ENCODE peak calls at places on chromosomes 3 and 15, in seven cellular contexts. W is psoas muscle; P is NB4; N is CD4-positive, alpha-beta T cell; X is progenitor cell of endocrine pancreas; Y is K562; L is neural crest cell. V is an unnamed sample.

GRCh38 chr3:179250803-179251476 is at the start of gene KCNMB3:
- DNase-seq in N (no peak), X (no peak), W (no peak), L (no peak), Y (no peak), P (no peak), V (no peak)

GRCh38 chr3:101039285-101039684 is 46.1 kb upstream of the ABI3BP start:
- DNase-seq in Y (no peak), N (no peak), L (no peak), W (no peak), X (no peak), P (no peak), V (no peak)

GRCh38 chr3:66237551-66237950 is 16.8 kb downstream of the SLC25A26 start:
- DNase-seq in P (no peak), W (no peak), X (no peak), L (no peak), Y (no peak), N (no peak), V (no peak)

GRCh38 chr15:99452728-99453643 is 112.8 kb upstream of the MEF2A start:
- DNase-seq in W (peak), X (no peak), Y (no peak), L (no peak), N (no peak), P (peak), V (peak)

GRCh38 chr15:97501291-97501690 is 459.2 kb upstream of the ARRDC4 start:
- DNase-seq in L (no peak), N (no peak), W (no peak), P (peak), Y (no peak), X (no peak), V (no peak)

GRCh38 chr3:130699765-130700164 is 46.9 kb downstream of the PIK3R4 start:
- DNase-seq in N (no peak), W (no peak), P (peak), X (no peak), L (no peak), Y (peak), V (peak)

GRCh38 chr3:101530213-101531047 is 17.4 kb upstream of the SENP7 start:
- DNase-seq in P (no peak), L (no peak), X (no peak), N (no peak), Y (peak), W (no peak), V (no peak)

GRCh38 chr15:91780387-91780786 is 73.1 kb upstream of the SLCO3A1 start:
- DNase-seq in W (no peak), N (no peak), L (no peak), X (no peak), P (no peak), Y (no peak), V (no peak)

GRCh38 chr3:36992806-36993325 is at the start of gene EPM2AIP1:
- DNase-seq in W (peak), L (no peak), N (peak), Y (no peak), X (peak), P (peak), V (no peak)

GRCh38 chr15:62099171-62099601 is 32.4 kb downstream of the C2CD4A start:
- DNase-seq in Y (no peak), X (no peak), N (no peak), L (no peak), P (peak), W (no peak), V (peak)

GRCh38 chr3:4904801-4905695 is 74.2 kb upstream of the BHLHE40 start:
- DNase-seq in Y (no peak), W (no peak), L (no peak), N (no peak), P (peak), X (no peak), V (peak)

GRCh38 chr3:184567924-184568590 is 6.5 kb downstream of the EPHB3 start:
- DNase-seq in P (peak), X (no peak), N (no peak), L (no peak), Y (no peak), W (no peak), V (no peak)

GRCh38 chr3:10786640-10787039 is 29.4 kb upstream of the SLC6A11 start:
- DNase-seq in L (no peak), X (no peak), P (no peak), W (no peak), N (no peak), Y (no peak), V (no peak)

GRCh38 chr3:122974764-122975162 is 52.8 kb downstream of the SEMA5B start:
- DNase-seq in N (no peak), Y (no peak), X (no peak), W (no peak), L (no peak), P (peak), V (peak)

GRCh38 chr3:49173116-49173791 is 1.9 kb downstream of the KLHDC8B start:
- DNase-seq in L (peak), P (no peak), Y (peak), W (peak), X (no peak), N (no peak), V (peak)

GRCh38 chr3:180119567-180119966 is 82.8 kb upstream of the PEX5L start:
- DNase-seq in N (no peak), Y (no peak), P (no peak), L (no peak), W (no peak), X (no peak), V (no peak)

GRCh38 chr3:141942006-141942405 is 65.6 kb downstream of the ATP1B3 start:
- DNase-seq in W (no peak), P (no peak), N (no peak), X (no peak), L (no peak), Y (no peak), V (no peak)

GRCh38 chr3:141941093-141941492 is 64.7 kb downstream of the ATP1B3 start:
- DNase-seq in W (no peak), N (no peak), X (no peak), L (no peak), P (no peak), Y (no peak), V (no peak)

GRCh38 chr3:141939759-141940158 is 63.3 kb downstream of the ATP1B3 start:
- DNase-seq in P (no peak), L (no peak), Y (no peak), N (no peak), W (no peak), X (no peak), V (no peak)

GRCh38 chr3:141938011-141938350 is 61.5 kb downstream of the ATP1B3 start:
- DNase-seq in L (no peak), Y (no peak), P (no peak), X (no peak), W (no peak), N (no peak), V (no peak)

DNA sequence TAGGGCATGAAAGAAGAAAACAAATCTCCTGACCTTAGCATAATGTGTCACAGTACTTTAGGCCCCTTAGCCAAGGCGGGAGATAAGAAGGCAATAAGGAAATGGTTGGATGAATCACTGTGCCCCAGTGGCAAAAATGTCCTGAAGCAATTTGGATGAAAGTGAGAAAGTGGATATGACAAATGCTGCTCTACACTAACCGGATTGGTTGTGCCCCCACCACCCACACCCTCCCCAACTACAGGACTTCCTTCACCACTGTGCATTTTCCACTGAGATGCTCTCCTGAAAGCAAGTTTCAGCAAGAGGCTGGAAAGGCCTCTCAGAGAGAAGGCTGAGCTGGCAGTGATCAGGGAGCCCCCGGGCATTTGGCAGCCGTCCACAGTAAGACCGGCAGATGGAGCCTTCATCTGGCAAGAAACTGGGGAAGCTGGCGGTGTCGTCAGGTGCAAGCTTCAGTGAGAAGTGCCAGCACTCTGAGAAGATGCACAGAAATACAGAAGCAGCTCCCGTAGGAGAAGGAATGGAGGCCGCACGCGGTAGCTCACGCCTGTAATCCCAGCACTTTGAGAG is 63.8 kb downstream of the ATP1B3 start:
- DNase-seq in L (no peak), Y (no peak), P (no peak), W (no peak), X (no peak), N (no peak), V (peak)
- TF ChIP-seq CTCF in L (no peak), Y (no peak), P (no peak), W (no peak), X (no peak), N (no peak), V (peak)

GRCh38 chr3:167032267-167032876 is 347.7 kb downstream of the ZBBX start:
- DNase-seq in W (no peak), L (no peak), X (no peak), P (peak), N (no peak), Y (no peak), V (peak)
- TF ChIP-seq CTCF in W (no peak), L (peak), X (peak), P (peak), N (no peak), Y (no peak), V (peak)

DNA sequence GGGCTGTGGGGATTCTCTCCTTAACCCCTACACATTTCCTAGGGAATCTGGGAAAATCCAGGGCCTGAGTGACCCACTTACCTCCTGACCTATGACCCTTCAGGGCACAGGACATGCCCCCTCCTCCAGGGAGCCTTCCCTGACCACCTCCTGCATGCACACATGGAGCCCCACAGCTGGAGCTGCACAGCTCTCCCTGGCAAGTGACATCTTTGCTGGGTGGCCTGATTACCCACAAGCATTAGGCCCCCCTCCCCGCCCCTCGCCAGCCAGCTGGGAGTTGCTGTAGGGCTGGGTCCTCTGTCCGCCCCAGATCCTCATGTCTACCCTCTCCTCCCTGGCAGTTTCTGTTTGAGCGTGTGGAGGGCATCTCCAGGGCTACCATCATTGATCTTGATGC is 21.4 kb downstream of the HDAC11 start:
- DNase-seq in X (no peak), N (no peak), P (no peak), L (no peak), W (no peak), Y (no peak), V (no peak)
- TF ChIP-seq CTCF in X (no peak), N (no peak), P (no peak), L (no peak), W (no peak), Y (no peak), V (no peak)

DNA sequence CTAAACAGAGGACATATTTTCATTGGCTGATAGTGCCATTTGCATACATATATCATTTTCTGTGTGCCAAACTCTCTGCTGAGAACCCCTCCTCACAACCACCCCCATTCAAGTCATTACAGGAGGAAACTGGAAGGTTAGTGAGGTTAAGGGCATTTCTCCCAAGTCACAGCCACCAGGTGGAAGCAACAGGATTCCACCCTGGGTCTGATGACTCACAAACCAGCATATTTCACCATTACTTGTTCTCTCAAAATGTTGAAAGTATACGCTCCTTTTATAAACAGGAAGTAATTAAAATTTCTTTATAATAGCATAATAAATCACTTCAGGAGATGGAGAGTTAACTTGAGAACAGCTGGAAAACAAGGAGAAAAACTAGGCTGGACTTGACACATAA is 398.6 kb upstream of the WNT5A start:
- DNase-seq in P (peak), W (no peak), L (no peak), Y (no peak), X (no peak), N (no peak), V (peak)
- TF ChIP-seq CTCF in P (no peak), W (no peak), L (no peak), Y (no peak), X (no peak), N (no peak), V (no peak)

GRCh38 chr3:162400697-162401096 is 904.1 kb downstream of the OTOL1 start:
- DNase-seq in W (no peak), Y (no peak), N (no peak), L (no peak), P (no peak), X (no peak), V (no peak)
- TF ChIP-seq CTCF in W (no peak), Y (no peak), N (no peak), L (no peak), P (no peak), X (no peak), V (no peak)

DNA sequence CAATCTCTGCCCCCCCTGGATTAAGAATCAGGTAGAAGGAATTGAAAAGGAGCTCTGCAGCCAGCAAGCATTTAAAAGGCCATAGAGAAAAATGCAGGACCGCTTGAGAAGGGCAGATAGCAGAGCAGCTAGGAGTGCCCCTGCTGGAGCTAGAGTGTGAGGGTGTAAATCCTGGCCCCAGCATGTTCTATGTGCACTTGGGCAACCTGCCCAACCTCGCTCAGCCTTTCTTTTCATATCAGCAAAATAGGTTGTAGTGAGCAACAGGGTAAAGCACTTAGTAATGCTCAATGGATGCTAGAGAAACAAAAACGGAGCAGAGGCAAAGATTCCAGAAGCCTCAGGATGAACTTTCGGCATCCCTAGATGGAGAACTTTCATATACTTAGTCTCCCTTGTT is 25.0 kb upstream of the THBS1 start:
- DNase-seq in X (no peak), N (no peak), L (no peak), W (no peak), Y (no peak), P (no peak), V (peak)
- TF ChIP-seq CTCF in X (no peak), N (no peak), L (no peak), W (no peak), Y (no peak), P (no peak), V (no peak)

GRCh38 chr15:35912196-35912595 is 366.2 kb upstream of the DPH6 start:
- DNase-seq in P (no peak), L (no peak), X (no peak), W (no peak), N (no peak), Y (no peak), V (peak)
- TF ChIP-seq CTCF in P (no peak), L (no peak), X (no peak), W (peak), N (no peak), Y (peak), V (peak)

GRCh38 chr3:170024581-170024980 is 13.2 kb upstream of the GPR160 start:
- DNase-seq in P (peak), Y (no peak), L (no peak), W (no peak), X (no peak), N (no peak), V (no peak)

GRCh38 chr3:170023165-170023564 is 14.6 kb upstream of the GPR160 start:
- DNase-seq in W (no peak), Y (no peak), X (no peak), N (no peak), L (no peak), P (no peak), V (no peak)

DNA sequence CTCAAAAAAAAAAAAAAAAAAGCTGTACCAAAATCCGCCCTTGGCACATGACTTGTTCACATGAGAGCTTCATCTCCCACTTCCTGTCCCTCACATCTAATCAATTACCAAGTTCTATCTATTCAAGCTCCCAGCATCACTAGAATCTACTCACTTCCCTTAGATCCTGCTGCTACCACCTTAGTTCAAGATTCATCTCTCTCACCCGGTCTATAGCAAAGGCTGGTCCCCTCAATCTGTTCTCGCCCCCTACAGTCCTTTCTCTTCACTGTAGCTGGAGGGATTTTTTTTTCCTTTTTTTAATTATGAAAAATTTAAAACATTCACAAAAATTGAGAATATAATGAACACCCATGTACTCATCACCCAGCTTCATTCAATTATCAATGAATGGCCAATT is 16.7 kb upstream of the GPR160 start:
- DNase-seq in N (no peak), Y (no peak), P (peak), X (no peak), W (no peak), L (no peak), V (no peak)
- TF ChIP-seq CTCF in N (no peak), Y (peak), P (peak), X (peak), W (no peak), L (no peak), V (peak)